ENCODE peak calls at places on chromosomes 12 and 14, in four cellular contexts. F is gastrocnemius medialis; X is CD4-positive, alpha-beta memory T cell; W is Karpas-422. L is an unnamed sample.

GRCh38 chr12:80580254-80580653 is 127.2 kb upstream of the MYF6 start:
- DNase-seq in F (no peak), X (no peak), W (no peak), L (no peak)

GRCh38 chr14:80956105-80956504 is 684 bp downstream of the TSHR start:
- DNase-seq in F (no peak), X (no peak), W (no peak), L (no peak)

GRCh38 chr12:10385181-10385613 is 4.6 kb downstream of the KLRK1 start:
- DNase-seq in F (no peak), X (no peak), W (no peak), L (no peak)

GRCh38 chr12:132689227-132689626 is 1.8 kb downstream of the PXMP2 start:
- DNase-seq in F (no peak), X (no peak), W (no peak), L (no peak)

GRCh38 chr12:117067016-117067415 is 32.2 kb downstream of the TESC start:
- DNase-seq in F (no peak), X (no peak), W (no peak), L (no peak)

GRCh38 chr12:109309441-109310246 is 560 bp upstream of the FOXN4 start:
- DNase-seq in F (no peak), X (no peak), W (no peak), L (no peak)

GRCh38 chr12:116058574-116058973 is 218.9 kb downstream of the MED13L start:
- DNase-seq in F (no peak), X (no peak), W (no peak), L (no peak)

GRCh38 chr12:105983622-105984325 is 155.0 kb downstream of the NUAK1 start:
- DNase-seq in F (no peak), X (no peak), W (no peak), L (no peak)

GRCh38 chr12:59403259-59403932 is 192.4 kb upstream of the SLC16A7 start:
- DNase-seq in F (no peak), X (peak), W (peak), L (no peak)

GRCh38 chr12:119446459-119446858 is 111.9 kb downstream of the CCDC60 start:
- DNase-seq in F (no peak), X (no peak), W (peak), L (no peak)

GRCh38 chr12:80598004-80598606 is 109.3 kb upstream of the MYF6 start:
- DNase-seq in F (no peak), X (no peak), W (peak), L (no peak)

GRCh38 chr12:46915082-46915481 is 89.3 kb upstream of the SLC38A4 start:
- DNase-seq in F (peak), X (no peak), W (no peak), L (no peak)

GRCh38 chr14:70808023-70808401 is 1.3 kb downstream of the MAP3K9 start:
- DNase-seq in F (no peak), X (peak), W (peak), L (no peak)

GRCh38 chr14:79118291-79118690 is 948.1 kb downstream of the NRXN3 start:
- DNase-seq in F (no peak), X (no peak), W (no peak), L (no peak)

GRCh38 chr14:68795602-68796417 is 2.9 kb upstream of the ZFP36L1 start:
- DNase-seq in F (peak), X (peak), W (peak), L (peak)

GRCh38 chr12:122882908-122883563 is 12.9 kb downstream of the VPS37B start:
- DNase-seq in F (no peak), X (no peak), W (no peak), L (no peak)

GRCh38 chr14:89366580-89367448 is 50.2 kb downstream of the FOXN3 start:
- DNase-seq in F (no peak), X (no peak), W (no peak), L (no peak)

GRCh38 chr12:32108829-32109228 is 2.2 kb downstream of the BICD1 start:
- DNase-seq in F (no peak), X (no peak), W (peak), L (no peak)

GRCh38 chr12:19575307-19576243 is 136.3 kb downstream of the AEBP2 start:
- DNase-seq in F (peak), X (no peak), W (no peak), L (no peak)

GRCh38 chr12:95653761-95654546 is 102.7 kb upstream of the USP44 start:
- DNase-seq in F (peak), X (peak), W (peak), L (no peak)

GRCh38 chr12:78970041-78970440 is 105.5 kb downstream of the SYT1 start:
- DNase-seq in F (no peak), X (no peak), W (no peak), L (no peak)

GRCh38 chr12:106582661-106583577 is at the start of gene RFX4:
- DNase-seq in F (no peak), X (no peak), W (no peak), L (peak)

GRCh38 chr14:53621986-53622385 is 334.6 kb downstream of the BMP4 start:
- DNase-seq in F (no peak), X (no peak), W (no peak), L (no peak)
- H3K27ac ChIP-seq in F (no peak), X (no peak), W (no peak), L (no peak)

GRCh38 chr14:76953196-76953945 is 75.1 kb downstream of the IRF2BPL start:
- DNase-seq in F (peak), X (peak), W (no peak), L (no peak)

GRCh38 chr14:76955575-76956252 is 72.8 kb downstream of the IRF2BPL start:
- DNase-seq in F (peak), X (peak), W (peak), L (no peak)

GRCh38 chr14:76954791-76955190 is 73.7 kb downstream of the IRF2BPL start:
- DNase-seq in F (no peak), X (no peak), W (no peak), L (no peak)

GRCh38 chr14:76956253-76957090 is 72.0 kb downstream of the IRF2BPL start:
- DNase-seq in F (peak), X (peak), W (peak), L (peak)

DNA sequence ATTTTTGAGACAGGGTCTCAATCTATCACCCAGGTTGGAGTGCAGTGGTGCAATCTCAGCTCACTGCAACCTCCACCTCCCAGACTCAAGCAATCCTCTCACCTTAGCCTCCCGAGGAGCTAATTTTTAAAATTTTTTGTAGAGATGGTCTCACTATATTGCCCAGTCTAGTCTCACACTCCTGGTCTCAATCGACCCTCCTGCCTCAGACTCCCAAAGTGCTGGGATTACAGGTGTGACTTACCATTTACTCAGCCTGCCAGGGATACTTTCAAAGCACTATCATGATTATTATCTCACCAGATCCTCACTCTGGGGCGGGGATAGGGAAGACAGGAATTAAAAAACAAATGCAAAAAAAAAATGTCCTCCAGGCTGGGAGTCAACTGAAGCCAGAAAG is 74.1 kb downstream of the IRF2BPL start:
- DNase-seq in F (no peak), X (no peak), W (no peak), L (no peak)
- H3K27ac ChIP-seq in F (peak), X (peak), W (no peak), L (no peak)

GRCh38 chr12:28611115-28611435 is 420.8 kb downstream of the CCDC91 start:
- DNase-seq in F (no peak), X (no peak), W (no peak), L (no peak)
- H3K27ac ChIP-seq in F (no peak), X (no peak), W (no peak), L (no peak)

GRCh38 chr12:51904951-51905471 is 2.3 kb upstream of the ACVRL1 start:
- DNase-seq in F (no peak), X (no peak), W (no peak), L (no peak)
- H3K27ac ChIP-seq in F (peak), X (no peak), W (no peak), L (peak)

DNA sequence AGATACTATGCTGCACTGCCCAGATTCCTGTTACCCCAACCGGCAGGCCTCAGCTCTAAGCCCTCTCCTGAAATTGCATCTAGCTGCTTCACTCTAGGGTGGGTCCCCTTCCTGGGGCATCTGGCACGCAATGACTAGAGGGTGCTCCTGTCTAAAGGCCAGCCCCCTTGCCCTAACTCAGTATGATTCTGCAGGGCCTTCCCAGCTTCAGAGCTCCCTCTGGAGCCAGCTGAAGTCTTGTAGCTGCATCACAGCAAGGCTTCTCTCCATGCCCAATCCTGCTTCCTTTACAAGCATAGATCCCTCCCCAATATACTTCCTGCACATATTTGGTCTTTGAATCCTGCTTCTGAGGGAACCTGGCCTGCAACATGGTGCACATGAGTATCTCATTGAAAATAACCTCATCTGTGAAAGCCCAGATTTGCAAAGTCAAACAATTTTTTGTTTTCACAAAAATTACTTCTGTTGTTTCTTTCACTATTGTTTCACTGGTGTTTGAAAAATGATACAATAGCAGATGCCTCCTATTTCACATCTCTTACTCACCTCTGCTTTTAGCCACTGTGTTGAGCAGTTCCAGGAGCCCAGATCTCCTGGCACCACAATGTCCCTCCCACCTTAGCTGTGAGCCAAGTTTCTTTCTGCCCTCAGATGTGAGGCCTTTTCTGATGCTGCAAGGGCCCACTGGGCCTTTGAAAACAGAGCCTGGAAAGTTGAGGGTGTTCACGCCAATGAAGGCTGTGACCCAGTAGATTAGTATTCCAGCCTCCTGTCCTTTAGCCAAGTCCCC is 169.5 kb upstream of the EGLN3 start:
- DNase-seq in F (no peak), X (no peak), W (no peak), L (no peak)
- H3K27ac ChIP-seq in F (no peak), X (no peak), W (no peak), L (no peak)

GRCh38 chr12:85835810-85836715 is at the start of gene RASSF9:
- DNase-seq in F (peak), X (no peak), W (no peak), L (no peak)

GRCh38 chr12:85833558-85833957 is 2.7 kb downstream of the RASSF9 start:
- DNase-seq in F (no peak), X (no peak), W (no peak), L (no peak)

GRCh38 chr12:85834378-85834777 is 1.8 kb downstream of the RASSF9 start:
- DNase-seq in F (no peak), X (no peak), W (no peak), L (no peak)

GRCh38 chr12:85835417-85835809 is 796 bp downstream of the RASSF9 start:
- DNase-seq in F (no peak), X (no peak), W (no peak), L (no peak)

GRCh38 chr12:85836716-85837100 is 499 bp upstream of the RASSF9 start:
- DNase-seq in F (no peak), X (no peak), W (no peak), L (no peak)
- H3K27ac ChIP-seq in F (peak), X (no peak), W (no peak), L (peak)

DNA sequence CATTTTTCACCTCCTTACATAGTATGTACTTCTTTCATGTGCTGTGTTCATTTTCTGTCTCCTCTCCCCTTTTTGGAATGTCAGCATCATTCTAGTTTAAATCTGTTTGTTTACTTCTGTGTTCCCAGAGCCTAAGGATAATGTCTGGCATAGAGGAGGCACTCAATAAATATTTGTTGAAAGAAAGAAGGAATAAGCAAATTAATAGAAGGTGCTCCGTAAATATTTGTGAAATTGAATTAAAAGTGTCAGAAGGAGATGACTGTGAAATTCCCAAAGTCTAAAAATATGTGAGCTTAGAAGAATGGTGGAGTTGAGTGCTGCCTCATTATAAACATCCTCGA is 3.3 kb upstream of the CDKN1B start:
- DNase-seq in F (no peak), X (no peak), W (no peak), L (no peak)
- H3K27ac ChIP-seq in F (peak), X (peak), W (no peak), L (peak)